ENCODE peak calls at places on chromosomes 1 and 21, in eight cellular contexts. I is GM10248, P is MCF 10A, O is WTC11, W is fibroblast of mammary gland, H is fibroblast of lung, L is glutamatergic neuron, K is GM12864. A is an unnamed sample.
A peak's percentile ranks its signal among the peaks of the same experiment; 100 is the strongest.

GRCh38 chr21:44771896-44772525 is 29.6 kb downstream of the UBE2G2 start:
- DNase-seq in W (no peak), I (no peak), H (no peak), P (no peak), K (no peak), O (no peak), L (no peak), A (no peak)

GRCh38 chr21:14711287-14711686 is 165.2 kb upstream of the SAMSN1 start:
- DNase-seq in H (no peak), O (no peak), I (no peak), L (no peak), K (no peak), W (no peak), P (no peak), A (no peak)

GRCh38 chr1:20439282-20439681 is 46.7 kb downstream of the CAMK2N1 start:
- DNase-seq in P (no peak), I (no peak), W (peak; percentile 56), L (no peak), K (no peak), H (peak; percentile 54), O (peak; percentile 28), A (no peak)

GRCh38 chr1:164137273-164137947 is 421.6 kb upstream of the PBX1 start:
- DNase-seq in W (no peak), I (no peak), P (no peak), O (no peak), L (no peak), H (no peak), K (no peak), A (no peak)

GRCh38 chr1:175742790-175743459 is 470 bp downstream of the TNR start:
- DNase-seq in W (peak; percentile 23), O (peak; percentile 59), P (peak; percentile 62), K (no peak), I (no peak), L (no peak), H (peak; percentile 15), A (no peak)

GRCh38 chr1:113677250-113678158 is 81.8 kb downstream of the PHTF1 start:
- DNase-seq in O (no peak), K (no peak), W (peak; percentile 79), I (peak; percentile 55), P (peak; percentile 52), H (peak; percentile 71), L (no peak), A (no peak)

GRCh38 chr1:230747886-230748800 is 955 bp downstream of the CAPN9 start:
- DNase-seq in K (no peak), H (no peak), W (no peak), L (no peak), O (no peak), P (no peak), I (no peak), A (no peak)

GRCh38 chr1:93665015-93665414 is 16.6 kb downstream of the BCAR3 start:
- DNase-seq in L (no peak), W (peak; percentile 29), P (no peak), I (no peak), K (no peak), H (no peak), O (no peak), A (no peak)

GRCh38 chr1:2927393-2927792 is 93.9 kb upstream of the ACTRT2 start:
- DNase-seq in W (no peak), K (no peak), L (no peak), H (no peak), O (no peak), P (no peak), I (no peak), A (no peak)

GRCh38 chr1:212700597-212700891 is 904 bp upstream of the BATF3 start:
- DNase-seq in H (no peak), I (no peak), L (no peak), O (no peak), K (no peak), P (no peak), W (no peak), A (no peak)

GRCh38 chr1:34129630-34130029 is 35.4 kb downstream of the CSMD2 start:
- DNase-seq in L (no peak), H (no peak), W (no peak), P (no peak), K (no peak), O (no peak), I (no peak), A (no peak)

GRCh38 chr1:47507921-47508894 is 70.4 kb downstream of the FOXD2 start:
- DNase-seq in K (no peak), W (no peak), P (no peak), L (peak; percentile 56), I (peak; percentile 39), H (no peak), O (peak; percentile 53), A (no peak)

GRCh38 chr1:198934901-198935301 is 296.1 kb downstream of the PTPRC start:
- DNase-seq in K (no peak), I (no peak), H (no peak), O (no peak), L (no peak), P (no peak), W (peak; percentile 24), A (no peak)

GRCh38 chr21:43949499-43950208 is 62.5 kb upstream of the TRAPPC10 start:
- DNase-seq in P (no peak), K (no peak), W (no peak), L (peak; percentile 2), H (no peak), I (no peak), O (no peak), A (no peak)

GRCh38 chr1:199298825-199299224 is 660.0 kb downstream of the PTPRC start:
- DNase-seq in P (no peak), O (no peak), H (no peak), W (peak; percentile 56), K (no peak), I (no peak), L (no peak), A (no peak)

GRCh38 chr21:44013380-44014088 is 1.4 kb downstream of the TRAPPC10 start:
- DNase-seq in O (no peak), I (peak; percentile 48), W (no peak), H (no peak), P (peak; percentile 28), L (no peak), K (no peak), A (no peak)

GRCh38 chr1:156876281-156876680 is 15.6 kb downstream of the NTRK1 start:
- DNase-seq in H (no peak), W (no peak), L (peak; percentile 65), I (no peak), O (peak; percentile 76), K (no peak), P (no peak), A (no peak)

GRCh38 chr1:20190256-20190655 is 3.9 kb upstream of the PLA2G2C start:
- DNase-seq in H (no peak), K (no peak), O (no peak), P (no peak), L (no peak), I (no peak), W (no peak), A (no peak)

GRCh38 chr1:117093870-117094621 is 27.5 kb downstream of the TRIM45 start:
- DNase-seq in H (peak; percentile 50), P (peak; percentile 78), L (no peak), I (peak; percentile 17), K (no peak), O (peak; percentile 16), W (peak; percentile 70), A (no peak)

GRCh38 chr1:187840557-187840956 is 1011.8 kb downstream of the PLA2G4A start:
- DNase-seq in W (no peak), O (no peak), H (no peak), K (no peak), P (no peak), I (no peak), L (no peak), A (no peak)

GRCh38 chr1:166063701-166064100 is 103.1 kb downstream of the FAM78B start:
- DNase-seq in O (no peak), K (no peak), P (no peak), H (no peak), I (no peak), W (no peak), L (no peak), A (no peak)
- TF ChIP-seq CTCF in O (no peak), K (no peak), P (no peak), H (no peak), I (no peak), W (no peak), L (no peak), A (no peak)

DNA sequence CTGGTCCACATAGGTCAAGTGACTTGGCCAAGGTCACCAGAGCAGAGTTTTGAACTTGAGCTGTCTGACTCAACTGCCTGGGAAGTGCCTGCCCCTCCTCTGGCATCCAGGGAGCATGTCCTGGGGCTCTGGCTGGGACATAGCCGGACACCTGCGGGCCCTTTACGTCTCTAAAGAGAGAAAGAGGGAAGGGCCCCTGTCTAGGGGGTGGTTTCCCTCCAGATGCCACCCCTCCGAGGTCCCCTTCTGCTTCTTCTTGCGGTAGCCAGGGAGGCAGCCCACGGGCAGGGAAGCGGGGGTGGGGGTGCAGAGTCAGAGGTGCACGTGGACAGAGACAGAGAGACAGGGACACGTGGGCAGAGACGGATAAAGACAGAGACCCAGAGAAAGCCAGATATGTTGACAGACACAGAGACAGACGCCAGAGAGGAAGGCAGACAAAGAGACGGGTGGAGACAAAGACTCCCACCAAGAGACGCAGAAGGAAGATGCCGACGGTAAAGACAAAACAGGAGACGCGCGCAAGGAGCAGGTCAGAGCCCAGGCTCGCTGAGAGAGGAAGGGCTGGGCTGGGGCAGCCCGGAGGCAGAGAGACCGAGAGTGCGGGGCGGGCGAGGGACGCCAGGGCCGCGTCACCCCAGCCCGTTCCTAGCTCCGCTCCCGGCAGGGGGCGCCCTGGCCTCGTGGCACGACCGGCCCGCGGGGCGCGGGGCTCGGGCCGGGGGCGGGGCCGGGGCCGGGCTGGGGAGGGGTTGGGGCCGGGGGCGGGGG is 458 bp upstream of the ALPL start:
- DNase-seq in K (no peak), L (peak; percentile 89), O (peak; percentile 92), W (peak; percentile 42), P (peak; percentile 34), I (peak; percentile 87), H (peak; percentile 43), A (peak; percentile 44)
- TF ChIP-seq CTCF in K (peak; percentile 68), L (peak; percentile 66), O (no peak), W (no peak), P (peak; percentile 37), I (peak; percentile 78), H (peak; percentile 38), A (no peak)

DNA sequence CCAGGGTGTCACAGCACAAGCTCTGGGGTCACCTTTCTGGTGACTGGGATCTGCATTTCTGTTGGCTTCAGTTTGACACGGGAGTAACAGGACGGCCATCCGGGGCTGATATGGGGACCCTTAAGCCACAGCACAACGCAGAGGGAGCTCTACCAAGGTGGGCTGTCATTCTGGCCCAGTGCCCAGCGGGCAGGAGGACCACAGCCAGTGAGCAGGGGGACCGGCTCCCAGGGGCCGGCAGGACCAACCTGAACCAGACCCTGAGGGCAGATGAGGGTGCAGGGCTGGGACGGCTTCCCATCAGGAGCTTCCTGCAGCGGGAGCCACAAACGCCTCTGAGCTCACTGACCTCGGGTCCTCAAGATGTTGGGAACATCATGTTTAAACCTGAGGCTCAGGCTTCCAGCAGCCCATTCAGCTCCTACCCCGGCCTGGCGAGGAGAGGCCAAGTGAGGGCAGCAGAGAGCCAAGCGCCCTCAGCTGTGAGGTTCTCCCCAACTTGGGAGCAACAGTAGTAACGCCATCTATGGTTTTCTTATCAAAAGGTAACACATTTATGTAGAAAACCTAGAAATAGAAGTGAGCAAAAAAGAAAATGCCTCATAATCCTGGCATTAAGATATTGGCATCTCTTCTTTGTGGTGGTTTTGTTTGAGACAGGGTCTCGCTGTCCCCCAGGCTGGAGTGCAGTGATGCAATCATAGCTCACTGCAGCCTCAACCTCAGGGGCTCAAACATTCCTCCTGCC is 26.8 kb downstream of the TMEM201 start:
- DNase-seq in W (peak; percentile 38), I (peak; percentile 83), O (peak; percentile 85), H (peak; percentile 38), L (peak; percentile 75), P (peak; percentile 60), K (no peak), A (no peak)
- TF ChIP-seq CTCF in W (peak; percentile 64), I (peak; percentile 86), O (peak; percentile 52), H (peak; percentile 77), L (peak; percentile 49), P (peak; percentile 57), K (peak; percentile 87), A (no peak)

GRCh38 chr1:145855426-145855948 is 3.4 kb downstream of the PIAS3 start:
- DNase-seq in P (peak; percentile 23), I (no peak), O (no peak), L (no peak), K (no peak), W (no peak), H (no peak), A (no peak)
- TF ChIP-seq CTCF in P (peak; percentile 18), I (no peak), O (no peak), L (no peak), K (peak; percentile 42), W (peak; percentile 26), H (no peak), A (no peak)

A was measured in omental fat pad.